ENCODE peak calls at places on chromosomes 6 and 20, in six cellular contexts. One of them, this sample, is unnamed.

GRCh38 chr6:132961122-132961521 is 146.8 kb downstream of the RPS12 start:
- DNase-seq in IMR-90: peak
- DNase-seq in trophoblast cell: peak
- DNase-seq in H9: no peak
- DNase-seq in H1: no peak
- DNase-seq in mesenchymal stem cell: peak
- DNase-seq in this sample: no peak

GRCh38 chr6:87151471-87151785 is 3.9 kb upstream of the ZNF292 start:
- DNase-seq in IMR-90: no peak
- DNase-seq in H1: no peak
- DNase-seq in H9: no peak
- DNase-seq in trophoblast cell: no peak
- DNase-seq in mesenchymal stem cell: no peak
- DNase-seq in this sample: no peak

GRCh38 chr6:63121166-63121565 is 90.1 kb upstream of the FKBP1C start:
- DNase-seq in IMR-90: no peak
- DNase-seq in H1: no peak
- DNase-seq in mesenchymal stem cell: no peak
- DNase-seq in H9: peak
- DNase-seq in trophoblast cell: no peak
- DNase-seq in this sample: no peak

GRCh38 chr6:77454386-77454785 is 8.9 kb downstream of the HTR1B start:
- DNase-seq in H9: no peak
- DNase-seq in IMR-90: peak
- DNase-seq in H1: no peak
- DNase-seq in mesenchymal stem cell: no peak
- DNase-seq in trophoblast cell: peak
- DNase-seq in this sample: no peak

GRCh38 chr6:89368107-89368506 is 15.6 kb upstream of the UBE2J1 start:
- DNase-seq in mesenchymal stem cell: peak
- DNase-seq in trophoblast cell: peak
- DNase-seq in H1: peak
- DNase-seq in H9: no peak
- DNase-seq in IMR-90: peak
- DNase-seq in this sample: peak

GRCh38 chr6:7938562-7939185 is 28.1 kb upstream of the TXNDC5 start:
- DNase-seq in H9: no peak
- DNase-seq in mesenchymal stem cell: no peak
- DNase-seq in trophoblast cell: no peak
- DNase-seq in H1: no peak
- DNase-seq in IMR-90: no peak
- DNase-seq in this sample: no peak

GRCh38 chr6:79421001-79421411 is 116.2 kb downstream of the LCA5 start:
- DNase-seq in IMR-90: peak
- DNase-seq in H1: no peak
- DNase-seq in trophoblast cell: peak
- DNase-seq in H9: no peak
- DNase-seq in mesenchymal stem cell: peak
- DNase-seq in this sample: no peak

GRCh38 chr6:70884074-70884983 is 72.5 kb downstream of the B3GAT2 start:
- DNase-seq in IMR-90: peak
- DNase-seq in H1: peak
- DNase-seq in mesenchymal stem cell: peak
- DNase-seq in trophoblast cell: peak
- DNase-seq in H9: peak
- DNase-seq in this sample: peak

DNA sequence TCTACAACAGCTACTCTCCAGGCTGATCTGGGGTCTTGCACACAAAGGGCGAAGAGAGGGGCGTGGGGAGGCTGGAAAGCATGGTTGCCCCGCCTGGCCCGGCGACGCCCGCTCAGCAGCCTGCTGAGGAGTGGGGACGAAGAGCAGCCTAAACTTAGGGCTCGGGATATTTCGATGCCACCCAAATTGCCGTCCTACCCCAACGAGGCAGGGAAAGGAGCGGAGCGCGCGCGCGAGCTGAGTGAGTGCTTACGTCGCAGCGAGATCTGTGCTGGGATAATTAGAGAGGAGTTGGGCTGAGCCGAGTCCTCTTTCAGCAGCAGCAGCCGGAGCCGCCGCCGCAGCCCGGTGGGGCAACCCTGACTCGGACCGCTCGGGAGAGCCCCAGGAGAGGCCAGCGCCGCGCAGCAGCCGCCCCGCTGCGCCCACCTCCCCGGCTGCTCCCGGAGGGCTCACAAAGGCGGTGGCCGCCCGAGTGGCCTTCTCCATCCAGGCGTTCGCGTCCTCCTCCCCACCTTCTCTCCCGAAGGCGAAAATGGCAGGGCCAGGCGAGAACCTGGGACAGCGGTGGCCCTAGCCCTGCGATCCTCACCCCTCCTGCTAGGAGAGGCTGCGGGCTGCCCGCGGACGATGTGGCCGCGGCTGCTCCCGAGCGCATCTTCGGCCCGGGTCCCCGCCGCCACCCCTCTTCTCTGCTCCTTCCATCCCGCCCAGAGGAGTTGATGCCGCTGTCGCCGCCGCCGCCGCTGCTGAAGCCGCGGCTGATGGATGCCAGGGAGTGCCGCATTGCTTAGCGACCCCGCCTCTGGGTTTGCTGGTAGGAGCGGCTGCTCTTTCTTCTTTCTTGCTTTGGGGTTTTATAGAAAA is at the start of gene CLVS2:
- DNase-seq in mesenchymal stem cell: peak
- DNase-seq in H9: peak
- DNase-seq in IMR-90: no peak
- DNase-seq in trophoblast cell: peak
- DNase-seq in H1: peak
- DNase-seq in this sample: peak
- H2AFZ ChIP-seq in mesenchymal stem cell: peak
- H2AFZ ChIP-seq in H9: peak
- H2AFZ ChIP-seq in IMR-90: peak
- H2AFZ ChIP-seq in trophoblast cell: no peak
- H2AFZ ChIP-seq in H1: peak
- H2AFZ ChIP-seq in this sample: peak

GRCh38 chr20:26324177-26324576 is 627.5 kb upstream of the ZNF337 start:
- DNase-seq in H9: no peak
- DNase-seq in mesenchymal stem cell: no peak
- DNase-seq in trophoblast cell: no peak
- DNase-seq in H1: no peak
- DNase-seq in IMR-90: no peak
- DNase-seq in this sample: no peak
- H4K91ac ChIP-seq in H9: no peak
- H4K91ac ChIP-seq in mesenchymal stem cell: no peak
- H4K91ac ChIP-seq in trophoblast cell: no peak
- H4K91ac ChIP-seq in H1: no peak
- H4K91ac ChIP-seq in IMR-90: no peak
- H4K91ac ChIP-seq in this sample: no peak

GRCh38 chr6:122653094-122653493 is 42.9 kb downstream of the PKIB start:
- DNase-seq in H1: no peak
- DNase-seq in mesenchymal stem cell: no peak
- DNase-seq in trophoblast cell: peak
- DNase-seq in IMR-90: peak
- DNase-seq in H9: no peak
- DNase-seq in this sample: no peak

GRCh38 chr6:122651031-122651430 is 40.8 kb downstream of the PKIB start:
- DNase-seq in trophoblast cell: no peak
- DNase-seq in mesenchymal stem cell: no peak
- DNase-seq in H1: no peak
- DNase-seq in H9: no peak
- DNase-seq in IMR-90: no peak
- DNase-seq in this sample: no peak

GRCh38 chr6:122649701-122650100 is 39.5 kb downstream of the PKIB start:
- DNase-seq in H9: no peak
- DNase-seq in trophoblast cell: no peak
- DNase-seq in H1: no peak
- DNase-seq in mesenchymal stem cell: no peak
- DNase-seq in IMR-90: no peak
- DNase-seq in this sample: no peak

GRCh38 chr6:122652431-122652830 is 42.2 kb downstream of the PKIB start:
- DNase-seq in mesenchymal stem cell: peak
- DNase-seq in H9: no peak
- DNase-seq in trophoblast cell: peak
- DNase-seq in H1: no peak
- DNase-seq in IMR-90: peak
- DNase-seq in this sample: no peak

DNA sequence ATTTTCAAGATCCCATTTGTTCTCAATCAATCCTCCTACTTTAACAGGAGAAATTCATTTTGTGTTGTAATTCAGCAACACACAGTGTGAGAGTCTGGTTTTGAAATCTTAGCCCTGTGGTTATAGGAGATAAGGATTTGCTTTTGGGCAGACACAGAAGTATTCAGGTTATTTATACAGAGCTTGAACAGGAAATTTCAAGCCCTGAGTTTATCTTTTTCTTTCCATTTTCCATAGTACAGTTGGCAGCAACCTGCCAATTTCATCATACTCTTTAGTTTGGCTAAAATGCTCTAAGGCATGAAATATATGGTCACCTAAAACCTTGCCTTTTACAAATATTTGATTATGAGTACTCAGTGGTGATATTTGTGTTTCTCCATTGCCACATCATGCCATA is 41.4 kb downstream of the PKIB start:
- DNase-seq in H1: no peak
- DNase-seq in H9: no peak
- DNase-seq in mesenchymal stem cell: peak
- DNase-seq in trophoblast cell: peak
- DNase-seq in IMR-90: peak
- DNase-seq in this sample: no peak
- H2AFZ ChIP-seq in H1: no peak
- H2AFZ ChIP-seq in H9: no peak
- H2AFZ ChIP-seq in mesenchymal stem cell: no peak
- H2AFZ ChIP-seq in trophoblast cell: no peak
- H2AFZ ChIP-seq in IMR-90: no peak
- H2AFZ ChIP-seq in this sample: no peak

GRCh38 chr20:45329497-45330319 is 18.5 kb downstream of the SDC4 start:
- DNase-seq in H1: no peak
- DNase-seq in trophoblast cell: no peak
- DNase-seq in H9: no peak
- DNase-seq in IMR-90: no peak
- DNase-seq in mesenchymal stem cell: no peak
- DNase-seq in this sample: no peak
- H4K91ac ChIP-seq in H1: no peak
- H4K91ac ChIP-seq in trophoblast cell: no peak
- H4K91ac ChIP-seq in H9: no peak
- H4K91ac ChIP-seq in IMR-90: no peak
- H4K91ac ChIP-seq in mesenchymal stem cell: no peak
- H4K91ac ChIP-seq in this sample: no peak

GRCh38 chr6:46993846-46994245 is 48.3 kb downstream of the ADGRF1 start:
- DNase-seq in mesenchymal stem cell: peak
- DNase-seq in H1: no peak
- DNase-seq in H9: no peak
- DNase-seq in IMR-90: peak
- DNase-seq in trophoblast cell: peak
- DNase-seq in this sample: no peak

GRCh38 chr6:46985943-46986342 is 56.2 kb downstream of the ADGRF1 start:
- DNase-seq in mesenchymal stem cell: peak
- DNase-seq in H1: no peak
- DNase-seq in IMR-90: no peak
- DNase-seq in trophoblast cell: no peak
- DNase-seq in H9: no peak
- DNase-seq in this sample: no peak

GRCh38 chr6:46989384-46989783 is 52.7 kb downstream of the ADGRF1 start:
- DNase-seq in IMR-90: no peak
- DNase-seq in trophoblast cell: no peak
- DNase-seq in mesenchymal stem cell: no peak
- DNase-seq in H1: no peak
- DNase-seq in H9: no peak
- DNase-seq in this sample: no peak

GRCh38 chr6:46994933-46995332 is 47.2 kb downstream of the ADGRF1 start:
- DNase-seq in trophoblast cell: no peak
- DNase-seq in H9: no peak
- DNase-seq in H1: no peak
- DNase-seq in IMR-90: no peak
- DNase-seq in mesenchymal stem cell: no peak
- DNase-seq in this sample: no peak

DNA sequence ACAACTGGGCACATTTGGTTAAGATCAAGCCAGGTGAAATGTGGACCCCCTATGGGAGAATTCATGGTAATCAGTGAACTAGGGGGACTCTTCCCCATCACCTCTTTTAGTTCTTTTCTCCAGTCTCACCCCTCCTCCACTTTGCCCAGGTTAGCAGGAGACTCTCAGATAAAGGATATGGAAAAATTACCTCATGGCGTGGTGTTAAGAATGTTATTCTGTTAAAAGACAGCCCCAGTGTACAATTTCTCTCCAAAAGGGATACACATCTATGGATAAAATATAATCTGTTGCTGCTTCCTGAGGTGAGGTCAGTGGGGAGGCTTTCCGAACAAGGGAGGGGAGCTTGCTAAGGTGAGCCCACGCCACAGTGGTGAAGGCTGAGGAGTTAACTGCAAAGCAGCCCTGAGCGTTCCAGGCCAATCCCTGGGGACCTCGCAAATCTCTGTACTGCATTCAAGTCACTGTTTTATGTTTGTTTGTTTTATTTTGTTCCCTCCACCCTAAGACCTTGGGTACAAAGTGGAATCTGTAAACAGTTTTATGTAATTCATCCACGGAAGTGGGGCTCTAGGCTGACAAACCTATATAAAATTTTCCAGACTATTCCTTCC is 52.0 kb downstream of the ADGRF1 start:
- DNase-seq in H1: no peak
- DNase-seq in H9: no peak
- DNase-seq in IMR-90: no peak
- DNase-seq in trophoblast cell: no peak
- DNase-seq in mesenchymal stem cell: no peak
- DNase-seq in this sample: no peak
- H2AFZ ChIP-seq in H1: no peak
- H2AFZ ChIP-seq in H9: no peak
- H2AFZ ChIP-seq in IMR-90: no peak
- H2AFZ ChIP-seq in trophoblast cell: no peak
- H2AFZ ChIP-seq in mesenchymal stem cell: peak
- H2AFZ ChIP-seq in this sample: no peak

GRCh38 chr6:157497579-157497978 is 116.6 kb downstream of the ZDHHC14 start:
- DNase-seq in H1: no peak
- DNase-seq in mesenchymal stem cell: no peak
- DNase-seq in IMR-90: no peak
- DNase-seq in H9: no peak
- DNase-seq in trophoblast cell: no peak
- DNase-seq in this sample: no peak
- H4K91ac ChIP-seq in H1: no peak
- H4K91ac ChIP-seq in mesenchymal stem cell: no peak
- H4K91ac ChIP-seq in IMR-90: no peak
- H4K91ac ChIP-seq in H9: no peak
- H4K91ac ChIP-seq in trophoblast cell: no peak
- H4K91ac ChIP-seq in this sample: no peak